ENCODE peak calls at places on chromosomes 12 and 14, in six cellular contexts. O, A, J, S, U and I are unnamed samples.

GRCh38 chr12:45415393-45415817 is 199.5 kb downstream of the ANO6 start:
- DNase-seq in A (peak), O (no peak), U (no peak), S (peak), J (no peak), I (no peak)

GRCh38 chr12:91053951-91054715 is 3.7 kb downstream of the KERA start:
- DNase-seq in A (no peak), U (no peak), J (peak), O (no peak), S (peak), I (peak)

GRCh38 chr14:21428930-21429329 is 27.0 kb downstream of the CHD8 start:
- DNase-seq in U (no peak), A (no peak), J (peak), O (no peak), S (no peak), I (peak)

GRCh38 chr12:96131230-96131788 is 62.9 kb upstream of the ELK3 start:
- DNase-seq in S (no peak), A (no peak), U (peak), J (peak), O (no peak), I (no peak)

GRCh38 chr12:119828300-119828699 is 48.8 kb downstream of the CIT start:
- DNase-seq in S (no peak), A (peak), O (no peak), J (no peak), U (no peak), I (no peak)

GRCh38 chr14:72439707-72440106 is 454.2 kb downstream of the DPF3 start:
- DNase-seq in A (no peak), J (no peak), O (no peak), S (no peak), U (no peak), I (no peak)

GRCh38 chr12:114938487-114939210 is 254.7 kb upstream of the TBX3 start:
- DNase-seq in U (no peak), O (no peak), J (no peak), A (no peak), S (no peak), I (no peak)

GRCh38 chr12:75553865-75554555 is 42.6 kb upstream of the KRR1 start:
- DNase-seq in S (peak), A (no peak), J (peak), U (no peak), O (no peak), I (no peak)

GRCh38 chr12:75889214-75889613 is 142.4 kb downstream of the PHLDA1 start:
- DNase-seq in J (peak), U (no peak), O (no peak), A (no peak), S (no peak), I (no peak)

GRCh38 chr14:99707420-99707819 is 23.3 kb downstream of the CYP46A1 start:
- DNase-seq in O (no peak), U (no peak), A (no peak), S (no peak), J (no peak), I (no peak)

GRCh38 chr14:70401643-70402042 is 15.2 kb downstream of the SYNJ2BP start:
- DNase-seq in J (no peak), S (no peak), A (no peak), O (no peak), U (no peak), I (no peak)

GRCh38 chr12:25713264-25713663 is 160.2 kb upstream of the LMNTD1 start:
- DNase-seq in J (no peak), O (no peak), U (no peak), S (no peak), A (peak), I (no peak)

GRCh38 chr12:124433147-124433874 is 134.1 kb downstream of the NCOR2 start:
- DNase-seq in U (no peak), O (no peak), S (no peak), A (no peak), J (no peak), I (no peak)

GRCh38 chr12:25992026-25992782 is 33.7 kb downstream of the RASSF8 start:
- DNase-seq in O (no peak), S (no peak), A (no peak), U (no peak), J (no peak), I (no peak)

GRCh38 chr14:59187802-59188460 is 536 bp upstream of the DAAM1 start:
- DNase-seq in S (no peak), J (peak), O (peak), U (peak), A (peak), I (peak)

GRCh38 chr14:94009767-94010166 is 12.7 kb downstream of the CCDC197 start:
- DNase-seq in O (no peak), S (peak), J (peak), U (no peak), A (peak), I (no peak)

GRCh38 chr14:61355892-61356325 is 34.5 kb downstream of the PRKCH start:
- DNase-seq in A (no peak), U (no peak), J (peak), S (peak), O (no peak), I (no peak)

GRCh38 chr14:31978423-31978822 is 98.7 kb upstream of the ARHGAP5 start:
- DNase-seq in J (no peak), S (no peak), O (no peak), A (no peak), U (no peak), I (no peak)

GRCh38 chr12:54596526-54596946 is 8.1 kb upstream of the PPP1R1A start:
- DNase-seq in O (peak), U (peak), A (peak), J (peak), S (peak), I (peak)

GRCh38 chr12:31370645-31371620 is 45.0 kb upstream of the SINHCAF start:
- DNase-seq in U (no peak), J (peak), O (no peak), A (no peak), S (peak), I (no peak)

GRCh38 chr12:96047621-96048211 is 12.3 kb upstream of the LTA4H start:
- DNase-seq in S (peak), J (peak), A (peak), O (no peak), U (peak), I (peak)

GRCh38 chr14:69101331-69101826 is 51.5 kb downstream of the DCAF5 start:
- DNase-seq in U (no peak), S (peak), A (peak), J (peak), O (no peak), I (peak)

GRCh38 chr14:37452323-37452722 is 142.7 kb downstream of the FOXA1 start:
- DNase-seq in J (no peak), S (no peak), U (no peak), O (no peak), A (no peak), I (no peak)

GRCh38 chr14:58808828-58809227 is 171.1 kb downstream of the DACT1 start:
- DNase-seq in A (no peak), U (peak), J (peak), O (no peak), S (peak), I (peak)

GRCh38 chr12:48151103-48151771 is 6.1 kb downstream of the ASB8 start:
- DNase-seq in U (no peak), O (no peak), J (no peak), S (no peak), A (no peak), I (no peak)

GRCh38 chr14:22602853-22603252 is 4.8 kb downstream of the ABHD4 start:
- DNase-seq in J (no peak), U (no peak), A (no peak), S (no peak), O (no peak), I (no peak)

GRCh38 chr12:96985515-96986362 is 78.7 kb downstream of the NEDD1 start:
- DNase-seq in S (peak), J (peak), A (peak), U (peak), O (peak), I (peak)

GRCh38 chr12:75446857-75447256 is 33.7 kb upstream of the GLIPR1 start:
- DNase-seq in U (no peak), J (no peak), O (no peak), A (no peak), S (peak), I (no peak)

GRCh38 chr12:182381-182883 is 31.5 kb downstream of the SLC6A12 start:
- DNase-seq in S (peak), J (no peak), A (no peak), U (no peak), O (no peak), I (no peak)

GRCh38 chr12:82474798-82475184 is 116.5 kb downstream of the METTL25 start:
- DNase-seq in S (peak), O (no peak), A (no peak), U (no peak), J (no peak), I (no peak)

GRCh38 chr14:31025335-31026075 is at the start of gene AP4S1:
- DNase-seq in U (peak), O (peak), A (peak), J (peak), S (no peak), I (peak)

GRCh38 chr12:68855771-68856170 is 47.8 kb downstream of the MDM2 start:
- DNase-seq in O (no peak), S (no peak), A (no peak), U (no peak), J (peak), I (no peak)

GRCh38 chr12:53207042-53207441 is at the start of gene ITGB7:
- DNase-seq in U (no peak), S (no peak), J (peak), A (peak), O (peak), I (no peak)

GRCh38 chr12:113891167-113891692 is 74.9 kb downstream of the RBM19 start:
- DNase-seq in O (no peak), A (no peak), S (no peak), U (no peak), J (no peak), I (no peak)

GRCh38 chr14:70666364-70666691 is 24.6 kb downstream of the TTC9 start:
- DNase-seq in O (no peak), S (no peak), U (no peak), J (no peak), A (no peak), I (no peak)

GRCh38 chr14:23376477-23377200 is at the start of gene CMTM5:
- DNase-seq in A (no peak), J (peak), S (peak), U (no peak), O (no peak), I (no peak)

GRCh38 chr12:128698573-128698972 is 125.2 kb downstream of the SLC15A4 start:
- DNase-seq in O (no peak), J (no peak), U (no peak), A (no peak), S (no peak), I (no peak)